ENCODE peak calls at places on chromosomes 1 and 21, in ten cellular contexts. One of them, this sample, is unnamed.

GRCh38 chr1:64744492-64745180 is at the start of gene RAVER2:
- DNase-seq in AG08395: peak
- DNase-seq in H9: peak
- DNase-seq in heart left ventricle: peak
- DNase-seq in C1 segment of cervical spinal cord: peak
- DNase-seq in mammary epithelial cell: peak
- DNase-seq in memory B cell: peak
- DNase-seq in iris pigment epithelial cell: peak
- DNase-seq in stimulated activated CD4-positive, alpha-beta T cell treated with anti-CD3 and anti-CD28 coated beads, Interleukin-1b, Interleukin-23, amount 100 ng/mL, for 1 hour: peak
- DNase-seq in activated CD4-positive, alpha-beta T cell treated with anti-CD3 and anti-CD28 coated beads for 36 hours: peak
- DNase-seq in this sample: peak

GRCh38 chr1:164648211-164649080 is 89.5 kb downstream of the PBX1 start:
- DNase-seq in iris pigment epithelial cell: peak
- DNase-seq in mammary epithelial cell: no peak
- DNase-seq in heart left ventricle: no peak
- DNase-seq in activated CD4-positive, alpha-beta T cell treated with anti-CD3 and anti-CD28 coated beads for 36 hours: no peak
- DNase-seq in stimulated activated CD4-positive, alpha-beta T cell treated with anti-CD3 and anti-CD28 coated beads, Interleukin-1b, Interleukin-23, amount 100 ng/mL, for 1 hour: no peak
- DNase-seq in H9: no peak
- DNase-seq in C1 segment of cervical spinal cord: no peak
- DNase-seq in AG08395: no peak
- DNase-seq in memory B cell: no peak
- DNase-seq in this sample: no peak

GRCh38 chr1:235757697-235758096 is 108.1 kb upstream of the GNG4 start:
- DNase-seq in C1 segment of cervical spinal cord: no peak
- DNase-seq in mammary epithelial cell: no peak
- DNase-seq in activated CD4-positive, alpha-beta T cell treated with anti-CD3 and anti-CD28 coated beads for 36 hours: no peak
- DNase-seq in memory B cell: no peak
- DNase-seq in H9: no peak
- DNase-seq in iris pigment epithelial cell: no peak
- DNase-seq in AG08395: no peak
- DNase-seq in heart left ventricle: no peak
- DNase-seq in stimulated activated CD4-positive, alpha-beta T cell treated with anti-CD3 and anti-CD28 coated beads, Interleukin-1b, Interleukin-23, amount 100 ng/mL, for 1 hour: no peak
- DNase-seq in this sample: no peak

GRCh38 chr1:43439121-43439581 is 14.6 kb downstream of the HYI start:
- DNase-seq in C1 segment of cervical spinal cord: no peak
- DNase-seq in activated CD4-positive, alpha-beta T cell treated with anti-CD3 and anti-CD28 coated beads for 36 hours: no peak
- DNase-seq in heart left ventricle: peak
- DNase-seq in iris pigment epithelial cell: no peak
- DNase-seq in H9: no peak
- DNase-seq in memory B cell: no peak
- DNase-seq in stimulated activated CD4-positive, alpha-beta T cell treated with anti-CD3 and anti-CD28 coated beads, Interleukin-1b, Interleukin-23, amount 100 ng/mL, for 1 hour: no peak
- DNase-seq in AG08395: no peak
- DNase-seq in mammary epithelial cell: no peak
- DNase-seq in this sample: no peak

GRCh38 chr1:96772349-96772748 is 50.8 kb downstream of the PTBP2 start:
- DNase-seq in AG08395: no peak
- DNase-seq in iris pigment epithelial cell: no peak
- DNase-seq in memory B cell: no peak
- DNase-seq in C1 segment of cervical spinal cord: no peak
- DNase-seq in H9: no peak
- DNase-seq in heart left ventricle: no peak
- DNase-seq in stimulated activated CD4-positive, alpha-beta T cell treated with anti-CD3 and anti-CD28 coated beads, Interleukin-1b, Interleukin-23, amount 100 ng/mL, for 1 hour: no peak
- DNase-seq in activated CD4-positive, alpha-beta T cell treated with anti-CD3 and anti-CD28 coated beads for 36 hours: no peak
- DNase-seq in mammary epithelial cell: no peak
- DNase-seq in this sample: no peak

GRCh38 chr1:39394598-39394997 is 96.8 kb upstream of the BMP8A start:
- DNase-seq in mammary epithelial cell: peak
- DNase-seq in H9: no peak
- DNase-seq in stimulated activated CD4-positive, alpha-beta T cell treated with anti-CD3 and anti-CD28 coated beads, Interleukin-1b, Interleukin-23, amount 100 ng/mL, for 1 hour: no peak
- DNase-seq in AG08395: no peak
- DNase-seq in activated CD4-positive, alpha-beta T cell treated with anti-CD3 and anti-CD28 coated beads for 36 hours: no peak
- DNase-seq in C1 segment of cervical spinal cord: no peak
- DNase-seq in iris pigment epithelial cell: no peak
- DNase-seq in heart left ventricle: no peak
- DNase-seq in memory B cell: no peak
- DNase-seq in this sample: peak

GRCh38 chr1:215523128-215523861 is 43.8 kb upstream of the KCTD3 start:
- DNase-seq in C1 segment of cervical spinal cord: no peak
- DNase-seq in mammary epithelial cell: no peak
- DNase-seq in heart left ventricle: no peak
- DNase-seq in AG08395: peak
- DNase-seq in stimulated activated CD4-positive, alpha-beta T cell treated with anti-CD3 and anti-CD28 coated beads, Interleukin-1b, Interleukin-23, amount 100 ng/mL, for 1 hour: no peak
- DNase-seq in iris pigment epithelial cell: peak
- DNase-seq in H9: no peak
- DNase-seq in activated CD4-positive, alpha-beta T cell treated with anti-CD3 and anti-CD28 coated beads for 36 hours: no peak
- DNase-seq in memory B cell: no peak
- DNase-seq in this sample: no peak

GRCh38 chr21:46294647-46295176 is 8.6 kb downstream of the YBEY start:
- DNase-seq in H9: no peak
- DNase-seq in mammary epithelial cell: no peak
- DNase-seq in memory B cell: no peak
- DNase-seq in stimulated activated CD4-positive, alpha-beta T cell treated with anti-CD3 and anti-CD28 coated beads, Interleukin-1b, Interleukin-23, amount 100 ng/mL, for 1 hour: no peak
- DNase-seq in AG08395: peak
- DNase-seq in activated CD4-positive, alpha-beta T cell treated with anti-CD3 and anti-CD28 coated beads for 36 hours: no peak
- DNase-seq in C1 segment of cervical spinal cord: no peak
- DNase-seq in heart left ventricle: peak
- DNase-seq in iris pigment epithelial cell: peak
- DNase-seq in this sample: peak

GRCh38 chr1:22362626-22363402 is 88.8 kb upstream of the ZBTB40 start:
- DNase-seq in stimulated activated CD4-positive, alpha-beta T cell treated with anti-CD3 and anti-CD28 coated beads, Interleukin-1b, Interleukin-23, amount 100 ng/mL, for 1 hour: no peak
- DNase-seq in activated CD4-positive, alpha-beta T cell treated with anti-CD3 and anti-CD28 coated beads for 36 hours: no peak
- DNase-seq in C1 segment of cervical spinal cord: no peak
- DNase-seq in mammary epithelial cell: no peak
- DNase-seq in memory B cell: no peak
- DNase-seq in AG08395: no peak
- DNase-seq in iris pigment epithelial cell: no peak
- DNase-seq in H9: no peak
- DNase-seq in heart left ventricle: no peak
- DNase-seq in this sample: no peak

GRCh38 chr1:2050793-2051682 is 827 bp downstream of the PRKCZ start:
- DNase-seq in stimulated activated CD4-positive, alpha-beta T cell treated with anti-CD3 and anti-CD28 coated beads, Interleukin-1b, Interleukin-23, amount 100 ng/mL, for 1 hour: no peak
- DNase-seq in heart left ventricle: no peak
- DNase-seq in iris pigment epithelial cell: peak
- DNase-seq in C1 segment of cervical spinal cord: no peak
- DNase-seq in mammary epithelial cell: peak
- DNase-seq in AG08395: no peak
- DNase-seq in memory B cell: no peak
- DNase-seq in activated CD4-positive, alpha-beta T cell treated with anti-CD3 and anti-CD28 coated beads for 36 hours: no peak
- DNase-seq in H9: no peak
- DNase-seq in this sample: peak

GRCh38 chr1:37682334-37682987 is 9.9 kb upstream of the CDCA8 start:
- DNase-seq in mammary epithelial cell: peak
- DNase-seq in H9: peak
- DNase-seq in iris pigment epithelial cell: peak
- DNase-seq in AG08395: peak
- DNase-seq in memory B cell: peak
- DNase-seq in activated CD4-positive, alpha-beta T cell treated with anti-CD3 and anti-CD28 coated beads for 36 hours: peak
- DNase-seq in C1 segment of cervical spinal cord: peak
- DNase-seq in stimulated activated CD4-positive, alpha-beta T cell treated with anti-CD3 and anti-CD28 coated beads, Interleukin-1b, Interleukin-23, amount 100 ng/mL, for 1 hour: peak
- DNase-seq in heart left ventricle: peak
- DNase-seq in this sample: peak

GRCh38 chr1:91792393-91793032 is 93.4 kb downstream of the TGFBR3 start:
- DNase-seq in activated CD4-positive, alpha-beta T cell treated with anti-CD3 and anti-CD28 coated beads for 36 hours: no peak
- DNase-seq in H9: no peak
- DNase-seq in stimulated activated CD4-positive, alpha-beta T cell treated with anti-CD3 and anti-CD28 coated beads, Interleukin-1b, Interleukin-23, amount 100 ng/mL, for 1 hour: no peak
- DNase-seq in heart left ventricle: no peak
- DNase-seq in memory B cell: no peak
- DNase-seq in AG08395: no peak
- DNase-seq in C1 segment of cervical spinal cord: no peak
- DNase-seq in iris pigment epithelial cell: no peak
- DNase-seq in mammary epithelial cell: no peak
- DNase-seq in this sample: no peak

GRCh38 chr1:245765241-245766000 is 610.6 kb downstream of the KIF26B start:
- DNase-seq in iris pigment epithelial cell: peak
- DNase-seq in H9: no peak
- DNase-seq in C1 segment of cervical spinal cord: no peak
- DNase-seq in heart left ventricle: no peak
- DNase-seq in memory B cell: no peak
- DNase-seq in activated CD4-positive, alpha-beta T cell treated with anti-CD3 and anti-CD28 coated beads for 36 hours: no peak
- DNase-seq in stimulated activated CD4-positive, alpha-beta T cell treated with anti-CD3 and anti-CD28 coated beads, Interleukin-1b, Interleukin-23, amount 100 ng/mL, for 1 hour: no peak
- DNase-seq in mammary epithelial cell: peak
- DNase-seq in AG08395: peak
- DNase-seq in this sample: no peak

GRCh38 chr1:58726581-58726980 is 26.7 kb upstream of the MYSM1 start:
- DNase-seq in heart left ventricle: no peak
- DNase-seq in memory B cell: no peak
- DNase-seq in stimulated activated CD4-positive, alpha-beta T cell treated with anti-CD3 and anti-CD28 coated beads, Interleukin-1b, Interleukin-23, amount 100 ng/mL, for 1 hour: no peak
- DNase-seq in mammary epithelial cell: no peak
- DNase-seq in activated CD4-positive, alpha-beta T cell treated with anti-CD3 and anti-CD28 coated beads for 36 hours: no peak
- DNase-seq in C1 segment of cervical spinal cord: no peak
- DNase-seq in iris pigment epithelial cell: no peak
- DNase-seq in H9: no peak
- DNase-seq in AG08395: no peak
- DNase-seq in this sample: no peak

GRCh38 chr1:15323989-15324866 is 77.2 kb downstream of the FHAD1 start:
- DNase-seq in AG08395: no peak
- DNase-seq in iris pigment epithelial cell: no peak
- DNase-seq in H9: no peak
- DNase-seq in mammary epithelial cell: no peak
- DNase-seq in stimulated activated CD4-positive, alpha-beta T cell treated with anti-CD3 and anti-CD28 coated beads, Interleukin-1b, Interleukin-23, amount 100 ng/mL, for 1 hour: no peak
- DNase-seq in activated CD4-positive, alpha-beta T cell treated with anti-CD3 and anti-CD28 coated beads for 36 hours: no peak
- DNase-seq in heart left ventricle: no peak
- DNase-seq in memory B cell: no peak
- DNase-seq in C1 segment of cervical spinal cord: no peak
- DNase-seq in this sample: no peak

GRCh38 chr1:46152021-46152420 is 19.6 kb upstream of the PIK3R3 start:
- DNase-seq in mammary epithelial cell: peak
- DNase-seq in heart left ventricle: no peak
- DNase-seq in AG08395: peak
- DNase-seq in H9: no peak
- DNase-seq in activated CD4-positive, alpha-beta T cell treated with anti-CD3 and anti-CD28 coated beads for 36 hours: no peak
- DNase-seq in stimulated activated CD4-positive, alpha-beta T cell treated with anti-CD3 and anti-CD28 coated beads, Interleukin-1b, Interleukin-23, amount 100 ng/mL, for 1 hour: no peak
- DNase-seq in C1 segment of cervical spinal cord: no peak
- DNase-seq in memory B cell: no peak
- DNase-seq in iris pigment epithelial cell: peak
- DNase-seq in this sample: no peak

GRCh38 chr1:15760520-15761211 is 2.1 kb downstream of the FBLIM1 start:
- DNase-seq in iris pigment epithelial cell: peak
- DNase-seq in memory B cell: no peak
- DNase-seq in C1 segment of cervical spinal cord: no peak
- DNase-seq in heart left ventricle: peak
- DNase-seq in mammary epithelial cell: peak
- DNase-seq in AG08395: peak
- DNase-seq in H9: peak
- DNase-seq in activated CD4-positive, alpha-beta T cell treated with anti-CD3 and anti-CD28 coated beads for 36 hours: no peak
- DNase-seq in stimulated activated CD4-positive, alpha-beta T cell treated with anti-CD3 and anti-CD28 coated beads, Interleukin-1b, Interleukin-23, amount 100 ng/mL, for 1 hour: no peak
- DNase-seq in this sample: no peak

GRCh38 chr1:22155517-22155916 is 12.6 kb upstream of the WNT4 start:
- DNase-seq in stimulated activated CD4-positive, alpha-beta T cell treated with anti-CD3 and anti-CD28 coated beads, Interleukin-1b, Interleukin-23, amount 100 ng/mL, for 1 hour: no peak
- DNase-seq in C1 segment of cervical spinal cord: no peak
- DNase-seq in memory B cell: no peak
- DNase-seq in mammary epithelial cell: no peak
- DNase-seq in activated CD4-positive, alpha-beta T cell treated with anti-CD3 and anti-CD28 coated beads for 36 hours: no peak
- DNase-seq in AG08395: no peak
- DNase-seq in H9: no peak
- DNase-seq in heart left ventricle: no peak
- DNase-seq in iris pigment epithelial cell: no peak
- DNase-seq in this sample: no peak

GRCh38 chr1:234602334-234603220 is 7.4 kb downstream of the IRF2BP2 start:
- DNase-seq in mammary epithelial cell: peak
- DNase-seq in heart left ventricle: peak
- DNase-seq in activated CD4-positive, alpha-beta T cell treated with anti-CD3 and anti-CD28 coated beads for 36 hours: peak
- DNase-seq in iris pigment epithelial cell: peak
- DNase-seq in stimulated activated CD4-positive, alpha-beta T cell treated with anti-CD3 and anti-CD28 coated beads, Interleukin-1b, Interleukin-23, amount 100 ng/mL, for 1 hour: no peak
- DNase-seq in memory B cell: no peak
- DNase-seq in AG08395: peak
- DNase-seq in C1 segment of cervical spinal cord: no peak
- DNase-seq in H9: no peak
- DNase-seq in this sample: peak

GRCh38 chr1:165562576-165562975 is 18.8 kb downstream of the LRRC52 start:
- DNase-seq in H9: no peak
- DNase-seq in heart left ventricle: no peak
- DNase-seq in mammary epithelial cell: no peak
- DNase-seq in stimulated activated CD4-positive, alpha-beta T cell treated with anti-CD3 and anti-CD28 coated beads, Interleukin-1b, Interleukin-23, amount 100 ng/mL, for 1 hour: no peak
- DNase-seq in iris pigment epithelial cell: peak
- DNase-seq in memory B cell: no peak
- DNase-seq in activated CD4-positive, alpha-beta T cell treated with anti-CD3 and anti-CD28 coated beads for 36 hours: no peak
- DNase-seq in C1 segment of cervical spinal cord: no peak
- DNase-seq in AG08395: no peak
- DNase-seq in this sample: no peak

GRCh38 chr1:113140588-113141446 is 67.8 kb downstream of the LRIG2 start:
- DNase-seq in H9: peak
- DNase-seq in iris pigment epithelial cell: peak
- DNase-seq in memory B cell: peak
- DNase-seq in heart left ventricle: peak
- DNase-seq in AG08395: peak
- DNase-seq in C1 segment of cervical spinal cord: peak
- DNase-seq in stimulated activated CD4-positive, alpha-beta T cell treated with anti-CD3 and anti-CD28 coated beads, Interleukin-1b, Interleukin-23, amount 100 ng/mL, for 1 hour: peak
- DNase-seq in activated CD4-positive, alpha-beta T cell treated with anti-CD3 and anti-CD28 coated beads for 36 hours: peak
- DNase-seq in mammary epithelial cell: peak
- DNase-seq in this sample: peak

GRCh38 chr1:243844186-243844585 is 5.9 kb downstream of the AKT3 start:
- DNase-seq in H9: no peak
- DNase-seq in AG08395: no peak
- DNase-seq in iris pigment epithelial cell: peak
- DNase-seq in mammary epithelial cell: no peak
- DNase-seq in memory B cell: no peak
- DNase-seq in activated CD4-positive, alpha-beta T cell treated with anti-CD3 and anti-CD28 coated beads for 36 hours: no peak
- DNase-seq in heart left ventricle: no peak
- DNase-seq in stimulated activated CD4-positive, alpha-beta T cell treated with anti-CD3 and anti-CD28 coated beads, Interleukin-1b, Interleukin-23, amount 100 ng/mL, for 1 hour: no peak
- DNase-seq in C1 segment of cervical spinal cord: no peak
- DNase-seq in this sample: no peak

GRCh38 chr1:227949341-227949921 is 1.7 kb upstream of the WNT9A start:
- DNase-seq in AG08395: no peak
- DNase-seq in C1 segment of cervical spinal cord: no peak
- DNase-seq in activated CD4-positive, alpha-beta T cell treated with anti-CD3 and anti-CD28 coated beads for 36 hours: no peak
- DNase-seq in iris pigment epithelial cell: no peak
- DNase-seq in H9: no peak
- DNase-seq in heart left ventricle: no peak
- DNase-seq in memory B cell: no peak
- DNase-seq in mammary epithelial cell: no peak
- DNase-seq in stimulated activated CD4-positive, alpha-beta T cell treated with anti-CD3 and anti-CD28 coated beads, Interleukin-1b, Interleukin-23, amount 100 ng/mL, for 1 hour: no peak
- DNase-seq in this sample: no peak

GRCh38 chr1:3184666-3185065 is 115.7 kb downstream of the PRDM16 start:
- DNase-seq in activated CD4-positive, alpha-beta T cell treated with anti-CD3 and anti-CD28 coated beads for 36 hours: no peak
- DNase-seq in memory B cell: no peak
- DNase-seq in heart left ventricle: no peak
- DNase-seq in C1 segment of cervical spinal cord: no peak
- DNase-seq in stimulated activated CD4-positive, alpha-beta T cell treated with anti-CD3 and anti-CD28 coated beads, Interleukin-1b, Interleukin-23, amount 100 ng/mL, for 1 hour: no peak
- DNase-seq in iris pigment epithelial cell: no peak
- DNase-seq in H9: no peak
- DNase-seq in mammary epithelial cell: no peak
- DNase-seq in AG08395: no peak
- DNase-seq in this sample: no peak

GRCh38 chr21:34613679-34614442 is 1.1 kb downstream of the RCAN1 start:
- DNase-seq in activated CD4-positive, alpha-beta T cell treated with anti-CD3 and anti-CD28 coated beads for 36 hours: peak
- DNase-seq in AG08395: peak
- DNase-seq in H9: no peak
- DNase-seq in mammary epithelial cell: peak
- DNase-seq in iris pigment epithelial cell: no peak
- DNase-seq in stimulated activated CD4-positive, alpha-beta T cell treated with anti-CD3 and anti-CD28 coated beads, Interleukin-1b, Interleukin-23, amount 100 ng/mL, for 1 hour: no peak
- DNase-seq in heart left ventricle: no peak
- DNase-seq in memory B cell: no peak
- DNase-seq in C1 segment of cervical spinal cord: no peak
- DNase-seq in this sample: peak

GRCh38 chr1:15662539-15662938 is 21.6 kb upstream of the PLEKHM2 start:
- DNase-seq in activated CD4-positive, alpha-beta T cell treated with anti-CD3 and anti-CD28 coated beads for 36 hours: no peak
- DNase-seq in iris pigment epithelial cell: no peak
- DNase-seq in memory B cell: no peak
- DNase-seq in C1 segment of cervical spinal cord: no peak
- DNase-seq in H9: no peak
- DNase-seq in heart left ventricle: no peak
- DNase-seq in stimulated activated CD4-positive, alpha-beta T cell treated with anti-CD3 and anti-CD28 coated beads, Interleukin-1b, Interleukin-23, amount 100 ng/mL, for 1 hour: no peak
- DNase-seq in mammary epithelial cell: no peak
- DNase-seq in AG08395: no peak
- DNase-seq in this sample: no peak

GRCh38 chr1:63463248-63463647 is 59.8 kb downstream of the ITGB3BP start:
- DNase-seq in C1 segment of cervical spinal cord: no peak
- DNase-seq in H9: no peak
- DNase-seq in memory B cell: no peak
- DNase-seq in heart left ventricle: no peak
- DNase-seq in activated CD4-positive, alpha-beta T cell treated with anti-CD3 and anti-CD28 coated beads for 36 hours: no peak
- DNase-seq in mammary epithelial cell: peak
- DNase-seq in stimulated activated CD4-positive, alpha-beta T cell treated with anti-CD3 and anti-CD28 coated beads, Interleukin-1b, Interleukin-23, amount 100 ng/mL, for 1 hour: no peak
- DNase-seq in AG08395: no peak
- DNase-seq in iris pigment epithelial cell: peak
- DNase-seq in this sample: no peak

GRCh38 chr21:39000496-39000895 is 182.8 kb downstream of the PSMG1 start:
- DNase-seq in H9: no peak
- DNase-seq in activated CD4-positive, alpha-beta T cell treated with anti-CD3 and anti-CD28 coated beads for 36 hours: peak
- DNase-seq in stimulated activated CD4-positive, alpha-beta T cell treated with anti-CD3 and anti-CD28 coated beads, Interleukin-1b, Interleukin-23, amount 100 ng/mL, for 1 hour: no peak
- DNase-seq in memory B cell: no peak
- DNase-seq in AG08395: no peak
- DNase-seq in iris pigment epithelial cell: no peak
- DNase-seq in C1 segment of cervical spinal cord: no peak
- DNase-seq in mammary epithelial cell: peak
- DNase-seq in heart left ventricle: no peak
- DNase-seq in this sample: peak

This sample was measured in activated CD8-positive, alpha-beta T cell treated with anti-CD3 and anti-CD28 coated beads for 36 hours.